ENCODE peak calls at places on chromosomes 16 and 17, in eight cellular contexts. C is body of pancreas, V is A549, K is tibial nerve, U is NB4, T is stomach, N is K562, X is lower leg skin. H is an unnamed sample.

GRCh38 chr17:40351185-40352043 is 13.1 kb downstream of the GJD3 start:
- DNase-seq in C (no peak), V (no peak), K (no peak), U (no peak), T (no peak), N (no peak), X (no peak), H (no peak)

GRCh38 chr17:46056800-46057304 is 57.8 kb downstream of the STH start:
- DNase-seq in C (no peak), V (peak; percentile 74), K (no peak), U (peak; percentile 88), T (no peak), N (no peak), X (no peak), H (no peak)

GRCh38 chr16:74563828-74564263 is 43.1 kb downstream of the GLG1 start:
- DNase-seq in C (peak; percentile 30), V (peak; percentile 41), K (no peak), U (peak; percentile 97), T (peak; percentile 33), N (peak; percentile 12), X (no peak), H (no peak)

GRCh38 chr16:85645021-85645589 is 32.0 kb downstream of the GSE1 start:
- DNase-seq in C (no peak), V (no peak), K (no peak), U (no peak), T (peak; percentile 55), N (no peak), X (no peak), H (no peak)

GRCh38 chr17:77527394-77527793 is 386.6 kb downstream of the SEC14L1 start:
- DNase-seq in C (no peak), V (no peak), K (no peak), U (no peak), T (peak; percentile 2), N (no peak), X (no peak), H (no peak)

GRCh38 chr17:53058031-53058430 is 764.7 kb upstream of the KIF2B start:
- DNase-seq in C (no peak), V (no peak), K (no peak), U (no peak), T (no peak), N (no peak), X (no peak), H (no peak)

GRCh38 chr17:38742431-38743308 is 5.5 kb downstream of the PCGF2 start:
- DNase-seq in C (peak; percentile 82), V (peak; percentile 51), K (no peak), U (no peak), T (no peak), N (no peak), X (no peak), H (peak; percentile 80)

GRCh38 chr17:80980397-80981061 is 11.1 kb upstream of the CHMP6 start:
- DNase-seq in C (no peak), V (peak; percentile 48), K (no peak), U (no peak), T (no peak), N (no peak), X (no peak), H (no peak)

GRCh38 chr17:43542854-43543253 is 3.3 kb downstream of the ETV4 start:
- DNase-seq in C (no peak), V (no peak), K (no peak), U (no peak), T (no peak), N (no peak), X (no peak), H (no peak)

GRCh38 chr17:43906951-43907424 is 348 bp downstream of the MPP2 start:
- DNase-seq in C (no peak), V (no peak), K (no peak), U (peak; percentile 39), T (no peak), N (peak; percentile 23), X (no peak), H (no peak)

GRCh38 chr17:66715745-66716156 is 119.2 kb upstream of the CACNG5 start:
- DNase-seq in C (peak; percentile 36), V (peak; percentile 80), K (no peak), U (peak; percentile 64), T (no peak), N (no peak), X (peak; percentile 3), H (no peak)

GRCh38 chr16:81926036-81926435 is 85.2 kb downstream of the SDR42E1 start:
- DNase-seq in C (no peak), V (no peak), K (no peak), U (no peak), T (no peak), N (no peak), X (peak; percentile 70), H (no peak)

GRCh38 chr17:27315322-27315721 is 21.4 kb downstream of the WSB1 start:
- DNase-seq in C (peak; percentile 64), V (no peak), K (peak; percentile 75), U (no peak), T (peak; percentile 67), N (no peak), X (no peak), H (peak; percentile 84)

GRCh38 chr17:81251091-81251942 is 12.2 kb downstream of the NDUFAF8 start:
- DNase-seq in C (no peak), V (no peak), K (no peak), U (no peak), T (no peak), N (no peak), X (no peak), H (no peak)

GRCh38 chr17:55540414-55541091 is 29.3 kb upstream of the SMIM36 start:
- DNase-seq in C (no peak), V (peak; percentile 90), K (no peak), U (no peak), T (no peak), N (no peak), X (no peak), H (no peak)

GRCh38 chr17:50834786-50835562 is 412 bp upstream of the WFIKKN2 start:
- DNase-seq in C (no peak), V (no peak), K (no peak), U (no peak), T (no peak), N (no peak), X (peak; percentile 78), H (no peak)

GRCh38 chr16:79897444-79898146 is 297.1 kb upstream of the MAF start:
- DNase-seq in C (no peak), V (peak; percentile 44), K (no peak), U (no peak), T (no peak), N (no peak), X (no peak), H (no peak)

GRCh38 chr17:82080048-82080788 is 14.6 kb upstream of the DUS1L start:
- DNase-seq in C (no peak), V (no peak), K (no peak), U (no peak), T (no peak), N (no peak), X (no peak), H (no peak)

GRCh38 chr17:41013606-41014005 is 4.7 kb upstream of the KRTAP3-1 start:
- DNase-seq in C (no peak), V (no peak), K (no peak), U (no peak), T (no peak), N (no peak), X (no peak), H (no peak)

GRCh38 chr17:5234645-5235576 is at the start of gene SCIMP:
- DNase-seq in C (peak; percentile 14), V (no peak), K (peak; percentile 21), U (peak; percentile 77), T (no peak), N (no peak), X (peak; percentile 81), H (peak; percentile 32)
- H3K4me3 ChIP-seq in C (no peak within 1 kb of the TSS), V (no peak within 1 kb of the TSS), K (peak within 1 kb of the TSS; percentile 36), U (no peak within 1 kb of the TSS), T (peak within 1 kb of the TSS; percentile 25), N (no peak within 1 kb of the TSS), X (no peak within 1 kb of the TSS), H (peak within 1 kb of the TSS; percentile 2)

GRCh38 chr17:74871329-74872076 is 1.3 kb downstream of the FDXR start:
- DNase-seq in C (no peak), V (no peak), K (no peak), U (no peak), T (no peak), N (no peak), X (no peak), H (no peak)

GRCh38 chr17:74872313-74873035 is at the start of gene FDXR:
- DNase-seq in C (no peak), V (no peak), K (no peak), U (no peak), T (no peak), N (no peak), X (no peak), H (no peak)

GRCh38 chr17:74873874-74874614 is 1.2 kb upstream of the FDXR start:
- DNase-seq in C (no peak), V (peak; percentile 78), K (no peak), U (peak; percentile 57), T (no peak), N (no peak), X (no peak), H (no peak)

GRCh38 chr17:74874615-74875037 is 1.8 kb upstream of the FDXR start:
- DNase-seq in C (no peak), V (no peak), K (no peak), U (no peak), T (no peak), N (no peak), X (no peak), H (no peak)

DNA sequence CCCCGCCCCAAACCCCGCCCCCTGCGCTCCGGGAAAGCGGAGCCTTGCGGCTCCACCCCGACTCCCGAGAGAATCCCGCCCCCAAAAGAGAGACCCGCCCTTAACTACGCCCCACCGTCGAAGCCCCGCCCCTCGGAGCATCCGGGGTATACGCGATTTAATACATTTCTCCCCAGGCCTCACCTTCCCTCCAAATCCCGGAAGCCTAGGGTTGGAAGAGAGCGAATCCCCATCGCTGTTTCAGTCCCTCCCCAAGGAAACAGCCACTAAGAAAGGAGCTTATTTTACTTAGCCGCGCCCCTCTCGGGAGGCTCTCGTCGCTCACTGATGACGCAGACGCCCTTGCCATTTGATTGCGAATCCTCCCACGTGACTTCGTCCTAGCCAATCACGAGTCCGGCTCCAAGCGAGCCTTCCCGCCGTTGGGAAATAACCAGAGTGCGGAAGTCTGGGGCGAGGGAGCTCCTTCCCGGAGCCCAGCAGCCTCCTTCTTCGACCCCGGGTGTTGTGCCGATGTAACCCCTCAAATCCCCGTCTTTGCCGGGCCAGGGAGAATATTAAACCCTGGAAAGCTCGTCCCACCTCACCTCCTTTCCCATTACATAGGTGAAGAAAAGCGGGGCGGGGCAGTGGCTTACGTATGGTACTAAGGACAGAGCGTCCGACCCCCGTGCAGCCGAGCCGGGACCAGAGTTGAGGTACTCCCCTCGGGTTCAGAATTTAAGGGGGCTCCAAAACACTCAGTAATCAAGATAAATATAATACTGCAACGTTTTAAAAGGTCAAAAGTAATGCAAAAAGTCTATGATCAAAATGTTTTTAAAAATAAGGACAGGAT is 461 bp upstream of the FDXR start:
- DNase-seq in C (peak; percentile 100), V (peak; percentile 100), K (peak; percentile 100), U (peak; percentile 100), T (peak; percentile 100), N (peak; percentile 96), X (peak; percentile 100), H (peak; percentile 99)
- TF ChIP-seq POLR2A in C (peak; percentile 98), V (peak; percentile 96), K (peak; percentile 94), U (peak; percentile 97), T (no peak), N (peak; percentile 95), X (peak; percentile 91), H (peak; percentile 86)

GRCh38 chr16:89037261-89038152 is 56.1 kb upstream of the ACSF3 start:
- DNase-seq in C (no peak), V (peak; percentile 38), K (no peak), U (peak; percentile 78), T (no peak), N (peak; percentile 75), X (no peak), H (no peak)
- H3K4me3 ChIP-seq in C (no peak overlapping the region), V (no peak overlapping the region), K (no peak overlapping the region), U (no peak overlapping the region), T (no peak overlapping the region), N (no peak overlapping the region), X (no peak overlapping the region), H (no peak overlapping the region)

GRCh38 chr17:48552453-48553189 is 7.7 kb upstream of the HOXB2 start:
- DNase-seq in C (no peak), V (no peak), K (no peak), U (no peak), T (no peak), N (no peak), X (no peak), H (no peak)
- TF ChIP-seq POLR2A in C (peak; percentile 35), V (no peak), K (no peak), U (no peak), T (no peak), N (no peak), X (no peak), H (no peak)

H was measured in heart left ventricle.